ENCODE peak calls at places on chromosomes 3 and 15, in six cellular contexts. E, A, R, O, X and G are unnamed samples.

GRCh38 chr3:35760147-35760546 is 120.8 kb downstream of the ARPP21 start:
- DNase-seq in E (no peak), A (no peak), R (no peak), O (no peak), X (no peak), G (no peak)

GRCh38 chr3:167882057-167882667 is 146.6 kb downstream of the SERPINI1 start:
- DNase-seq in E (peak; percentile 60), A (peak; percentile 62), R (no peak), O (no peak), X (peak; percentile 40), G (no peak)

GRCh38 chr3:184635126-184635525 is 73.5 kb downstream of the EPHB3 start:
- DNase-seq in E (no peak), A (no peak), R (no peak), O (peak; percentile 80), X (no peak), G (no peak)

GRCh38 chr3:4426261-4426781 is 40.7 kb downstream of the SUMF1 start:
- DNase-seq in E (peak; percentile 38), A (no peak), R (no peak), O (no peak), X (no peak), G (no peak)

GRCh38 chr3:131821376-131821775 is 213.4 kb downstream of the CPNE4 start:
- DNase-seq in E (no peak), A (no peak), R (no peak), O (no peak), X (no peak), G (no peak)

GRCh38 chr3:156761007-156761406 is 65.1 kb upstream of the LEKR1 start:
- DNase-seq in E (no peak), A (no peak), R (no peak), O (no peak), X (no peak), G (no peak)

GRCh38 chr15:56523521-56523920 is 58.6 kb upstream of the MNS1 start:
- DNase-seq in E (no peak), A (no peak), R (no peak), O (no peak), X (no peak), G (no peak)

GRCh38 chr3:133884547-133885240 is 11.0 kb downstream of the RAB6B start:
- DNase-seq in E (no peak), A (no peak), R (no peak), O (no peak), X (no peak), G (no peak)

GRCh38 chr3:195297446-195297845 is 26.5 kb upstream of the XXYLT1 start:
- DNase-seq in E (no peak), A (no peak), R (no peak), O (no peak), X (no peak), G (no peak)

GRCh38 chr15:50166216-50166615 is 15.8 kb upstream of the SLC27A2 start:
- DNase-seq in E (peak; percentile 87), A (no peak), R (no peak), O (no peak), X (peak; percentile 27), G (peak; percentile 49)

GRCh38 chr3:32366638-32367368 is 24.9 kb upstream of the CMTM7 start:
- DNase-seq in E (peak; percentile 43), A (no peak), R (no peak), O (no peak), X (no peak), G (no peak)

GRCh38 chr3:124760601-124761000 is 30.3 kb downstream of the UMPS start:
- DNase-seq in E (peak; percentile 75), A (no peak), R (no peak), O (no peak), X (no peak), G (peak; percentile 44)